ENCODE peak calls at places on chromosomes 1 and 21, in nine cellular contexts. One of them, this sample, is unnamed.

GRCh38 chr1:98221926-98222325 is 301.1 kb upstream of the DPYD start:
- DNase-seq in ACHN: no peak
- DNase-seq in NCI-H2171: no peak
- DNase-seq in GF-D8: no peak
- DNase-seq in HTR-8/SVneo: no peak
- DNase-seq in cardiac fibroblast: peak
- DNase-seq in GM04504: no peak
- DNase-seq in G401: no peak
- DNase-seq in astrocyte: peak
- DNase-seq in this sample: no peak

GRCh38 chr1:36128126-36128904 is 3.3 kb upstream of the COL8A2 start:
- DNase-seq in cardiac fibroblast: peak
- DNase-seq in HTR-8/SVneo: no peak
- DNase-seq in G401: no peak
- DNase-seq in astrocyte: peak
- DNase-seq in GF-D8: no peak
- DNase-seq in NCI-H2171: no peak
- DNase-seq in GM04504: no peak
- DNase-seq in ACHN: no peak
- DNase-seq in this sample: no peak

GRCh38 chr1:198186916-198187580 is 30.2 kb downstream of the NEK7 start:
- DNase-seq in ACHN: no peak
- DNase-seq in G401: no peak
- DNase-seq in NCI-H2171: no peak
- DNase-seq in GM04504: no peak
- DNase-seq in cardiac fibroblast: no peak
- DNase-seq in astrocyte: peak
- DNase-seq in GF-D8: no peak
- DNase-seq in HTR-8/SVneo: no peak
- DNase-seq in this sample: no peak

GRCh38 chr1:47332779-47333577 is 612 bp upstream of the CMPK1 start:
- DNase-seq in NCI-H2171: no peak
- DNase-seq in astrocyte: no peak
- DNase-seq in GM04504: no peak
- DNase-seq in ACHN: no peak
- DNase-seq in cardiac fibroblast: no peak
- DNase-seq in HTR-8/SVneo: no peak
- DNase-seq in G401: no peak
- DNase-seq in GF-D8: no peak
- DNase-seq in this sample: no peak

GRCh38 chr1:58581641-58582040 is 4.6 kb upstream of the TACSTD2 start:
- DNase-seq in HTR-8/SVneo: no peak
- DNase-seq in astrocyte: no peak
- DNase-seq in GF-D8: no peak
- DNase-seq in NCI-H2171: no peak
- DNase-seq in GM04504: no peak
- DNase-seq in G401: no peak
- DNase-seq in ACHN: no peak
- DNase-seq in cardiac fibroblast: no peak
- DNase-seq in this sample: no peak

GRCh38 chr1:185144233-185144632 is 12.5 kb downstream of the TRMT1L start:
- DNase-seq in NCI-H2171: no peak
- DNase-seq in G401: no peak
- DNase-seq in GF-D8: no peak
- DNase-seq in astrocyte: peak
- DNase-seq in HTR-8/SVneo: no peak
- DNase-seq in ACHN: no peak
- DNase-seq in GM04504: no peak
- DNase-seq in cardiac fibroblast: peak
- DNase-seq in this sample: no peak

GRCh38 chr1:14875781-14876564 is 277.5 kb downstream of the KAZN start:
- DNase-seq in G401: peak
- DNase-seq in NCI-H2171: peak
- DNase-seq in GF-D8: no peak
- DNase-seq in ACHN: no peak
- DNase-seq in HTR-8/SVneo: no peak
- DNase-seq in astrocyte: no peak
- DNase-seq in cardiac fibroblast: no peak
- DNase-seq in GM04504: no peak
- DNase-seq in this sample: no peak

GRCh38 chr1:11654571-11655262 is at the start of gene FBXO44:
- DNase-seq in GF-D8: no peak
- DNase-seq in G401: peak
- DNase-seq in NCI-H2171: peak
- DNase-seq in HTR-8/SVneo: peak
- DNase-seq in cardiac fibroblast: no peak
- DNase-seq in GM04504: no peak
- DNase-seq in astrocyte: no peak
- DNase-seq in ACHN: no peak
- DNase-seq in this sample: no peak

GRCh38 chr21:36155603-36156338 is 853 bp upstream of the DOP1B start:
- DNase-seq in ACHN: no peak
- DNase-seq in GF-D8: no peak
- DNase-seq in astrocyte: no peak
- DNase-seq in cardiac fibroblast: no peak
- DNase-seq in GM04504: no peak
- DNase-seq in HTR-8/SVneo: no peak
- DNase-seq in NCI-H2171: no peak
- DNase-seq in G401: peak
- DNase-seq in this sample: peak

GRCh38 chr1:164644774-164645634 is 86.0 kb downstream of the PBX1 start:
- DNase-seq in astrocyte: peak
- DNase-seq in NCI-H2171: no peak
- DNase-seq in GM04504: peak
- DNase-seq in cardiac fibroblast: peak
- DNase-seq in ACHN: no peak
- DNase-seq in GF-D8: no peak
- DNase-seq in HTR-8/SVneo: peak
- DNase-seq in G401: no peak
- DNase-seq in this sample: no peak

GRCh38 chr1:57600424-57600823 is 176.6 kb upstream of the DAB1 start:
- DNase-seq in astrocyte: no peak
- DNase-seq in ACHN: no peak
- DNase-seq in cardiac fibroblast: no peak
- DNase-seq in G401: no peak
- DNase-seq in HTR-8/SVneo: no peak
- DNase-seq in NCI-H2171: no peak
- DNase-seq in GM04504: no peak
- DNase-seq in GF-D8: no peak
- DNase-seq in this sample: no peak

GRCh38 chr1:201731592-201731991 is 97.4 kb upstream of the IPO9 start:
- DNase-seq in NCI-H2171: no peak
- DNase-seq in ACHN: no peak
- DNase-seq in cardiac fibroblast: peak
- DNase-seq in GF-D8: no peak
- DNase-seq in GM04504: no peak
- DNase-seq in HTR-8/SVneo: no peak
- DNase-seq in G401: no peak
- DNase-seq in astrocyte: no peak
- DNase-seq in this sample: no peak

GRCh38 chr1:196423612-196424011 is 184.6 kb downstream of the KCNT2 start:
- DNase-seq in GM04504: no peak
- DNase-seq in NCI-H2171: no peak
- DNase-seq in GF-D8: no peak
- DNase-seq in astrocyte: peak
- DNase-seq in ACHN: no peak
- DNase-seq in G401: no peak
- DNase-seq in HTR-8/SVneo: no peak
- DNase-seq in cardiac fibroblast: peak
- DNase-seq in this sample: no peak

GRCh38 chr1:118564961-118565360 is 379.9 kb upstream of the SPAG17 start:
- DNase-seq in G401: no peak
- DNase-seq in astrocyte: no peak
- DNase-seq in cardiac fibroblast: no peak
- DNase-seq in NCI-H2171: no peak
- DNase-seq in GM04504: no peak
- DNase-seq in ACHN: no peak
- DNase-seq in GF-D8: no peak
- DNase-seq in HTR-8/SVneo: no peak
- DNase-seq in this sample: no peak

GRCh38 chr1:46458846-46459245 is 30.8 kb upstream of the DMBX1 start:
- DNase-seq in G401: no peak
- DNase-seq in astrocyte: no peak
- DNase-seq in HTR-8/SVneo: no peak
- DNase-seq in ACHN: no peak
- DNase-seq in NCI-H2171: no peak
- DNase-seq in GF-D8: no peak
- DNase-seq in cardiac fibroblast: no peak
- DNase-seq in GM04504: no peak
- DNase-seq in this sample: no peak

This sample was measured in HT-29.